ENCODE peak calls at places on chromosomes 6 and 20, in five cellular contexts. One of them, this sample, is unnamed.

GRCh38 chr6:140912686-140913085 is 1220.0 kb upstream of the GJE1 start:
- DNase-seq in bronchial epithelial cell: peak
- DNase-seq in tibial nerve: no peak
- DNase-seq in RWPE1: no peak
- DNase-seq in neural crest cell: no peak
- DNase-seq in this sample: no peak

GRCh38 chr6:81238390-81238789 is 514.1 kb downstream of the TENT5A start:
- DNase-seq in RWPE1: no peak
- DNase-seq in neural crest cell: no peak
- DNase-seq in tibial nerve: no peak
- DNase-seq in bronchial epithelial cell: no peak
- DNase-seq in this sample: no peak

GRCh38 chr6:102026649-102027048 is 633.1 kb downstream of the GRIK2 start:
- DNase-seq in tibial nerve: no peak
- DNase-seq in neural crest cell: no peak
- DNase-seq in RWPE1: no peak
- DNase-seq in bronchial epithelial cell: no peak
- DNase-seq in this sample: no peak

GRCh38 chr6:43627008-43627825 is 1.8 kb downstream of the GTPBP2 start:
- DNase-seq in neural crest cell: no peak
- DNase-seq in bronchial epithelial cell: peak
- DNase-seq in tibial nerve: peak
- DNase-seq in RWPE1: peak
- DNase-seq in this sample: peak

GRCh38 chr6:107655245-107655644 is 165.3 kb downstream of the SOBP start:
- DNase-seq in neural crest cell: no peak
- DNase-seq in RWPE1: no peak
- DNase-seq in bronchial epithelial cell: no peak
- DNase-seq in tibial nerve: no peak
- DNase-seq in this sample: no peak

GRCh38 chr6:26296857-26297648 is 67.9 kb upstream of the BTN3A2 start:
- DNase-seq in bronchial epithelial cell: peak
- DNase-seq in tibial nerve: no peak
- DNase-seq in RWPE1: no peak
- DNase-seq in neural crest cell: no peak
- DNase-seq in this sample: no peak

GRCh38 chr20:52889225-52889624 is 82.9 kb upstream of the TSHZ2 start:
- DNase-seq in bronchial epithelial cell: peak
- DNase-seq in RWPE1: peak
- DNase-seq in neural crest cell: no peak
- DNase-seq in tibial nerve: no peak
- DNase-seq in this sample: no peak

GRCh38 chr6:40376113-40376650 is 211.0 kb downstream of the LRFN2 start:
- DNase-seq in RWPE1: no peak
- DNase-seq in bronchial epithelial cell: peak
- DNase-seq in tibial nerve: no peak
- DNase-seq in neural crest cell: no peak
- DNase-seq in this sample: no peak

GRCh38 chr6:54156650-54157250 is 45.5 kb downstream of the MLIP start:
- DNase-seq in bronchial epithelial cell: no peak
- DNase-seq in neural crest cell: no peak
- DNase-seq in RWPE1: no peak
- DNase-seq in tibial nerve: no peak
- DNase-seq in this sample: no peak

GRCh38 chr6:151389640-151390275 is 1.6 kb downstream of the ZBTB2 start:
- DNase-seq in neural crest cell: peak
- DNase-seq in RWPE1: peak
- DNase-seq in bronchial epithelial cell: peak
- DNase-seq in tibial nerve: peak
- DNase-seq in this sample: no peak

GRCh38 chr6:156109713-156110112 is 654.1 kb upstream of the NOX3 start:
- DNase-seq in neural crest cell: no peak
- DNase-seq in RWPE1: no peak
- DNase-seq in tibial nerve: no peak
- DNase-seq in bronchial epithelial cell: no peak
- DNase-seq in this sample: no peak

GRCh38 chr6:112010328-112010727 is 43.6 kb upstream of the CCN6 start:
- DNase-seq in bronchial epithelial cell: no peak
- DNase-seq in RWPE1: no peak
- DNase-seq in neural crest cell: no peak
- DNase-seq in tibial nerve: no peak
- DNase-seq in this sample: no peak
- TF ChIP-seq CTCF in bronchial epithelial cell: no peak
- TF ChIP-seq CTCF in RWPE1: no peak
- TF ChIP-seq CTCF in neural crest cell: no peak
- TF ChIP-seq CTCF in tibial nerve: peak
- TF ChIP-seq CTCF in this sample: no peak

GRCh38 chr6:169008641-169009040 is 245.0 kb downstream of the THBS2 start:
- DNase-seq in bronchial epithelial cell: no peak
- DNase-seq in tibial nerve: no peak
- DNase-seq in RWPE1: no peak
- DNase-seq in neural crest cell: no peak
- DNase-seq in this sample: no peak
- TF ChIP-seq CTCF in bronchial epithelial cell: no peak
- TF ChIP-seq CTCF in tibial nerve: no peak
- TF ChIP-seq CTCF in RWPE1: no peak
- TF ChIP-seq CTCF in neural crest cell: no peak
- TF ChIP-seq CTCF in this sample: no peak

DNA sequence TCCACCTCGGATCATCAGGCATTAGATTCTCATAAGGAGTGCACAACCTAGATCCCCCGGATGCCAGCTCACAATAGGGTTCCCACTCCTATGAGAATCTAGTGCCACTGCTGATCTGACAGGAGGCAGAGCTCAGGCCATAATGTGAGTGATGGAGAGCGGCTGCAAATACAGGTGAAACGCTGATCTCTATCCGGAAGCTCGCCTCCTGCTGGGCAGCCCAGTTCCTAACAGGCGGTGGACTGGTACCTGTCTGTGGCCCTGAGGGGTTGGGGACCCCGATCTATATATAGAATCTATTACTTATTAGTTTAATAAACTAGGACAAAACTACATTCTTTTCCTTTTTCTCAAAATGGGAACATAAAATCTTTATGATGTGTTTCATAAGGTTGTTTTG is 741.9 kb downstream of the RFPL4B start:
- DNase-seq in tibial nerve: no peak
- DNase-seq in neural crest cell: no peak
- DNase-seq in bronchial epithelial cell: no peak
- DNase-seq in RWPE1: no peak
- DNase-seq in this sample: no peak
- TF ChIP-seq CTCF in tibial nerve: no peak
- TF ChIP-seq CTCF in neural crest cell: no peak
- TF ChIP-seq CTCF in bronchial epithelial cell: no peak
- TF ChIP-seq CTCF in RWPE1: no peak
- TF ChIP-seq CTCF in this sample: no peak

DNA sequence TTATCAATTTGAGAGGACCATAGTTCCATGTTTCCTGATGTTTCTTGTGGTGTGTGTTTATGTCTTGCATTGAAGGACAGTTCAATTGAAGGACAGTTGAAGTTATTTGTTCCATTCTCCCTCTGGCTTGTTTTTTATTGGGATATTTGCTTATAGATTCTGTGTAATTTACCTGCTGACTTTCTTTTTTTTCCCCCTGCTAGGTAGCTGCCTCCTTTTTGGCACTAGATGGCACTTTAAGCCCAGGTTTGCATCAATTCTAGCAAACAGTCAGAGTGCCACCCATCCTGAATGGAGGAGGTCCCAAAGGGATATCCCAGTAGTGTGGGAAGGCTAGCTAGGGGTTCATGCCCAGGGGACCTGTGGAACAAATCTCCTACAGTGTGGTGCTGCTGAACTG is 78.1 kb downstream of the CFAP61 start:
- DNase-seq in bronchial epithelial cell: peak
- DNase-seq in RWPE1: no peak
- DNase-seq in tibial nerve: no peak
- DNase-seq in neural crest cell: no peak
- DNase-seq in this sample: no peak
- TF ChIP-seq CTCF in bronchial epithelial cell: peak
- TF ChIP-seq CTCF in RWPE1: no peak
- TF ChIP-seq CTCF in tibial nerve: no peak
- TF ChIP-seq CTCF in neural crest cell: peak
- TF ChIP-seq CTCF in this sample: no peak

GRCh38 chr6:20331625-20332024 is 70.1 kb upstream of the E2F3 start:
- DNase-seq in RWPE1: no peak
- DNase-seq in neural crest cell: no peak
- DNase-seq in bronchial epithelial cell: no peak
- DNase-seq in tibial nerve: no peak
- DNase-seq in this sample: no peak
- TF ChIP-seq CTCF in RWPE1: no peak
- TF ChIP-seq CTCF in neural crest cell: no peak
- TF ChIP-seq CTCF in bronchial epithelial cell: no peak
- TF ChIP-seq CTCF in tibial nerve: no peak
- TF ChIP-seq CTCF in this sample: no peak

GRCh38 chr6:131807644-131808459 is at the start of gene ENPP1:
- DNase-seq in bronchial epithelial cell: peak
- DNase-seq in tibial nerve: peak
- DNase-seq in RWPE1: peak
- DNase-seq in neural crest cell: peak
- DNase-seq in this sample: no peak
- TF ChIP-seq CTCF in bronchial epithelial cell: no peak
- TF ChIP-seq CTCF in tibial nerve: peak
- TF ChIP-seq CTCF in RWPE1: peak
- TF ChIP-seq CTCF in neural crest cell: peak
- TF ChIP-seq CTCF in this sample: peak

This sample was measured in AG04450.